ENCODE peak calls at places on chromosomes 4 and X, in four cellular contexts. N is GM12878, M is K562, T is HepG2. F is an unnamed sample.

GRCh38 chrX:118164138-118164537 is 47.5 kb upstream of the KLHL13 start:
- DNase-seq in N (no peak), M (no peak), T (no peak), F (no peak)

GRCh38 chrX:123083924-123084323 is 100.2 kb upstream of the GRIA3 start:
- DNase-seq in N (no peak), M (no peak), T (no peak), F (no peak)

GRCh38 chr4:56575820-56576429 is 70.3 kb downstream of the ARL9 start:
- DNase-seq in N (no peak), M (peak), T (peak), F (no peak)

GRCh38 chrX:42759881-42760280 is 18.1 kb downstream of the PPP1R2C start:
- DNase-seq in N (no peak), M (no peak), T (no peak), F (no peak)

GRCh38 chr4:37475776-37476175 is 210.4 kb downstream of the RELL1 start:
- DNase-seq in N (no peak), M (no peak), T (no peak), F (no peak)

GRCh38 chrX:153739754-153740486 is 15.3 kb downstream of the ABCD1 start:
- DNase-seq in N (no peak), M (no peak), T (no peak), F (no peak)

GRCh38 chrX:47817421-47817820 is 19.3 kb upstream of the ZNF81 start:
- DNase-seq in N (no peak), M (peak), T (no peak), F (no peak)

GRCh38 chr4:48178931-48179330 is 44.9 kb upstream of the TXK start:
- DNase-seq in N (no peak), M (no peak), T (no peak), F (no peak)

GRCh38 chrX:9786839-9787635 is 808 bp downstream of the SHROOM2 start:
- DNase-seq in N (no peak), M (no peak), T (no peak), F (peak)

GRCh38 chr4:121822796-121823504 is 733 bp downstream of the CCNA2 start:
- DNase-seq in N (no peak), M (peak), T (peak), F (peak)

GRCh38 chr4:1369091-1369450 is 22.1 kb downstream of the UVSSA start:
- DNase-seq in N (no peak), M (no peak), T (no peak), F (peak)

GRCh38 chrX:38600089-38600755 is 38.9 kb downstream of the TSPAN7 start:
- DNase-seq in N (no peak), M (no peak), T (no peak), F (no peak)

GRCh38 chrX:19373034-19373891 is 29.5 kb downstream of the PDHA1 start:
- DNase-seq in N (no peak), M (no peak), T (no peak), F (peak)

GRCh38 chr4:121728798-121729226 is 32.0 kb upstream of the ANXA5 start:
- DNase-seq in N (no peak), M (no peak), T (no peak), F (no peak)

GRCh38 chr4:14864365-14864762 is 137.9 kb upstream of the CPEB2 start:
- DNase-seq in N (no peak), M (no peak), T (no peak), F (no peak)

GRCh38 chr4:86101841-86102240 is 258.0 kb downstream of the MAPK10 start:
- DNase-seq in N (no peak), M (no peak), T (no peak), F (no peak)

GRCh38 chr4:41339812-41340809 is 83.4 kb downstream of the UCHL1 start:
- DNase-seq in N (no peak), M (no peak), T (no peak), F (peak)

GRCh38 chr4:56530269-56531148 is 24.9 kb downstream of the ARL9 start:
- DNase-seq in N (no peak), M (peak), T (peak), F (peak)

GRCh38 chr4:15001248-15001824 is 945 bp upstream of the CPEB2 start:
- DNase-seq in N (no peak), M (peak), T (peak), F (peak)

GRCh38 chr4:158870282-158871049 is 101.6 kb downstream of the FNIP2 start:
- DNase-seq in N (no peak), M (no peak), T (no peak), F (peak)

GRCh38 chr4:126611900-126612299 is 1020.9 kb upstream of the INTU start:
- DNase-seq in N (no peak), M (no peak), T (no peak), F (no peak)

GRCh38 chr4:140654516-140654855 is 85.7 kb upstream of the UCP1 start:
- DNase-seq in N (no peak), M (no peak), T (peak), F (no peak)

GRCh38 chr4:25504932-25505636 is 128.0 kb downstream of the ANAPC4 start:
- DNase-seq in N (no peak), M (no peak), T (no peak), F (no peak)

GRCh38 chr4:23135792-23136645 is 443.3 kb downstream of the GBA3 start:
- DNase-seq in N (no peak), M (peak), T (peak), F (no peak)

GRCh38 chrX:18833071-18833731 is 125.8 kb downstream of the PPEF1 start:
- DNase-seq in N (no peak), M (no peak), T (no peak), F (no peak)

GRCh38 chr4:121462660-121463261 is 81.9 kb upstream of the QRFPR start:
- DNase-seq in N (no peak), M (peak), T (peak), F (peak)

GRCh38 chr4:168876106-168876505 is 133.9 kb downstream of the CBR4 start:
- DNase-seq in N (no peak), M (no peak), T (no peak), F (no peak)

GRCh38 chr4:28092610-28093009 is 1232.0 kb downstream of the STIM2 start:
- DNase-seq in N (no peak), M (no peak), T (no peak), F (no peak)

GRCh38 chr4:57426779-57427395 is 316.7 kb upstream of the IGFBP7 start:
- DNase-seq in N (no peak), M (peak), T (peak), F (peak)

GRCh38 chr4:159271857-159272256 is 169.0 kb downstream of the RAPGEF2 start:
- DNase-seq in N (no peak), M (no peak), T (no peak), F (no peak)

GRCh38 chr4:40887690-40888089 is 137.9 kb downstream of the NSUN7 start:
- DNase-seq in N (no peak), M (no peak), T (no peak), F (no peak)

GRCh38 chrX:110671068-110671803 is 124.4 kb downstream of the CHRDL1 start:
- DNase-seq in N (peak), M (no peak), T (no peak), F (no peak)

GRCh38 chr4:100299019-100299418 is 108.8 kb upstream of the DDIT4L start:
- DNase-seq in N (no peak), M (no peak), T (no peak), F (no peak)

GRCh38 chr4:120749445-120750151 is 172.9 kb downstream of the PRDM5 start:
- DNase-seq in N (peak), M (no peak), T (no peak), F (no peak)

GRCh38 chr4:184401397-184402171 is 72.8 kb downstream of the IRF2 start:
- DNase-seq in N (no peak), M (no peak), T (no peak), F (peak)

GRCh38 chr4:992297-993110 is 700 bp downstream of the SLC26A1 start:
- DNase-seq in N (no peak), M (peak), T (peak), F (no peak)

GRCh38 chr4:84948056-84948455 is 18.4 kb downstream of the WDFY3 start:
- DNase-seq in N (no peak), M (no peak), T (no peak), F (no peak)

DNA sequence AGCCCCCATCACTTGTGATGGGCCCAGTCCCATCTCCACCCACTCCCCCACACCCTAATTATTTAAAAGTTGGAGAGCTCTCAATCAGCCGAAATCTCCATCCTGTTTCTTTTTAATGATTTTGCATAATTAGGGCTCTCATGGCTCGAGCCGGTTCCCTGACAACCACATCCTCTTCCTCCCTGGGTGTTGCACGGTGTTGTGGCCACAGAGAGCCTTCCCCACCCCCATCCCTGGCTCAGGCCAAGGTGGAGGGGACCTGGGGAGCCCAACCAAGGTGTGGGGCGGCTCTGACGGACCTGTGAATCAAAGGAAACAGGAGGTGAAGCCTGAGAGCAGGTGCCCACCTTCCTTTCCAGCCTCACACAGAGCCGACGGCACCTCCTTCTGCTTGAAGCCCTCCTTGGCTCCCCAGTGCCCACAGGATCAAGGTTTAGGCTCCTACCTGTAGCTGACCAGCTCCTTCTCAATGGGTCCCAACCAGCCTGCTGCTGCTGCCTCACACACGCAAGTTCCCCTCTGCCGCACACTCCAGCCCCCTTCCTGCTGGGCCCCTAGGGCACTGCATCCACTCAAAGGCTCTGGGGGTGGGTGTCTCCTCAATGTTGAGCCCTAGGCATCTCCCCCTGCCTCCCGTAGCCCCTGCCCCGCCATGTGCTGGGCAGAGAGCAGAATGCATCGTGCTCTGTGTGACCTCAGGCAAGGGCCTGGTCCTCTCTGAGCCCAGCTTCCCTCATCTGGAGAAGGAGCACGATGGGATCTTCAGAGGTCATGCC is 68.7 kb downstream of the WFS1 start:
- DNase-seq in N (no peak), M (no peak), T (no peak), F (no peak)
- TF ChIP-seq ETV6 in N (no peak), M (no peak), T (no peak), F (no peak)

DNA sequence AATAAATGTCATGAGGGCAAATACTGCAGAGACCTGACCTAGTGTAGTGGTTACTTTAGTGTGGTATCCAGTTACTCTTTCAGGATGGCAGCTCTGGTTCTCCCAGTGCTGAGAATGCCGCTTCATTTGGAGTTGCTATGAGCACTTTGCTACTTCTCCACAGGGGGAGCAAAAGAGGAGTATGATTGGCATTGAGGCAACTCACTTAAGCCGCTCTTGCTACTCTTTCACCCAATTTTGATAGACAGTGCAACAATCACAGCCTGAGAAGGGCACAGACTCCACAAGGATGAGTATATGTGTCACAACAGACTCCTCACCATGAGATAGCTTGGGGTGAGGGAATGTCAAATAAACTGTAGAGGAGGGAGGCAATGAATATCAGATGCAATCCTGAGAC is 81.2 kb downstream of the NPY1R start:
- DNase-seq in N (no peak), M (no peak), T (peak), F (no peak)
- TF ChIP-seq CTCF in N (no peak), M (no peak), T (no peak), F (peak)

DNA sequence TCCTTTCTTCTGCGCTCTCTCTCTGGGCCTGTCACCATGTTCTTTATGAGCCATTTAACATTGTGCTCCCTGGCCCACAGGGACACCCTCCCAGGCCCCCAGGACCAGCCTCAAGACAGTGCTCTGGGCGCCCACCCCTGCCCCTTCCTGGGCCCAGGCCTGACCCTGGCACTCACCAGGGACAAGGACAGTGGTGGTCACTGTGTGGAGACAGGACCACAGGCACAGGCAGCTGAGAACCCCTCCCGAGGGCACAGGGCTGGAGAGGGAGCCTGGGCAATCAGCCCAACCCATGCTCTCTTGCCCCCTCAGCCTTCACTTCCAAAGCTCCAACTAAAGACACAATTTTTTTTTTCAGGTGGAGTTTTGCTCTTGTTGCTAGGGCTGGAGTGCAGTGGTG is 218.2 kb upstream of the PSAPL1 start:
- DNase-seq in N (no peak), M (no peak), T (no peak), F (no peak)
- TF ChIP-seq ETV6 in N (no peak), M (no peak), T (no peak), F (no peak)

DNA sequence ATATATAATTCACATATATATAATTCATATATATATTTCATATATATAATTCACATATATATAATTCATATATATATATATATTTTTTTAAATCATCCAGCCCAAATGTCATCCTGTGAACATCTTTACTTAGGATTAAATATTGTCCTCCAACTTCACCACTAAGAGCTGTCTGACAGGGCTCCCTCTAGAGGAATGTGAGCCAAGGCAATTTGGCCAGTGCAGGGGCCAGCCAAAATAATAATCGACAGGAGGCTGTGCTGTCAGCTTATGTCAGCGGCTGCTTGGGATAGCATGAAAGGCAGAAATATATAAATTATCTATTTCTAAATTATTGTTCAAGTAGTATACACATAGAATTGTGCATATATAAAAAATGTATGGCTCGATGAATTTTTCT is 29.5 kb downstream of the EGFL6 start:
- DNase-seq in N (no peak), M (peak), T (no peak), F (peak)
- TF ChIP-seq CTCF in N (peak), M (peak), T (no peak), F (no peak)

F was measured in WTC11.